ENCODE peak calls at places on chromosomes 3 and 15, in six cellular contexts. Y is breast epithelium, C is tibial nerve, R is ovary, N is lower leg skin, K is A549. G is an unnamed sample.

GRCh38 chr3:171446801-171447578 is 13.2 kb downstream of the TNIK start:
- DNase-seq in K (peak; percentile 51), N (no peak), Y (no peak), C (no peak), R (no peak), G (no peak)

GRCh38 chr15:68479406-68479805 is 47.4 kb upstream of the ITGA11 start:
- DNase-seq in C (no peak), R (peak; percentile 49), K (no peak), N (no peak), Y (no peak), G (no peak)

GRCh38 chr3:104886220-104886995 is 480.3 kb upstream of the ALCAM start:
- DNase-seq in C (no peak), R (no peak), Y (no peak), K (no peak), N (no peak), G (no peak)

GRCh38 chr15:61527836-61528589 is 298.9 kb upstream of the RORA start:
- DNase-seq in R (no peak), K (no peak), C (no peak), Y (no peak), N (no peak), G (no peak)

GRCh38 chr3:187227658-187228258 is 30.5 kb downstream of the RTP1 start:
- DNase-seq in R (no peak), C (no peak), Y (no peak), N (no peak), K (peak; percentile 30), G (no peak)

GRCh38 chr3:66037330-66037985 is 1.3 kb downstream of the MAGI1 start:
- DNase-seq in Y (peak; percentile 61), K (peak; percentile 26), C (no peak), R (peak; percentile 46), N (no peak), G (no peak)

GRCh38 chr3:168722091-168722490 is 626.4 kb upstream of the GOLIM4 start:
- DNase-seq in R (no peak), K (no peak), N (no peak), C (no peak), Y (no peak), G (no peak)

GRCh38 chr15:50786871-50787270 is 21.4 kb upstream of the SPPL2A start:
- DNase-seq in C (no peak), Y (no peak), N (no peak), K (no peak), R (no peak), G (no peak)

GRCh38 chr3:1852950-1853349 is 245.7 kb upstream of the CNTN4 start:
- DNase-seq in R (no peak), Y (no peak), N (no peak), C (no peak), K (no peak), G (no peak)

GRCh38 chr3:174363256-174363655 is 495.9 kb upstream of the NAALADL2 start:
- DNase-seq in Y (no peak), N (no peak), K (no peak), C (no peak), R (no peak), G (no peak)

GRCh38 chr15:43941555-43941954 is 114.8 kb downstream of the WDR76 start:
- DNase-seq in K (no peak), N (no peak), R (no peak), C (no peak), Y (no peak), G (no peak)

GRCh38 chr3:88921986-88922385 is 185.4 kb upstream of the EPHA3 start:
- DNase-seq in R (no peak), K (no peak), N (no peak), Y (no peak), C (no peak), G (no peak)

DNA sequence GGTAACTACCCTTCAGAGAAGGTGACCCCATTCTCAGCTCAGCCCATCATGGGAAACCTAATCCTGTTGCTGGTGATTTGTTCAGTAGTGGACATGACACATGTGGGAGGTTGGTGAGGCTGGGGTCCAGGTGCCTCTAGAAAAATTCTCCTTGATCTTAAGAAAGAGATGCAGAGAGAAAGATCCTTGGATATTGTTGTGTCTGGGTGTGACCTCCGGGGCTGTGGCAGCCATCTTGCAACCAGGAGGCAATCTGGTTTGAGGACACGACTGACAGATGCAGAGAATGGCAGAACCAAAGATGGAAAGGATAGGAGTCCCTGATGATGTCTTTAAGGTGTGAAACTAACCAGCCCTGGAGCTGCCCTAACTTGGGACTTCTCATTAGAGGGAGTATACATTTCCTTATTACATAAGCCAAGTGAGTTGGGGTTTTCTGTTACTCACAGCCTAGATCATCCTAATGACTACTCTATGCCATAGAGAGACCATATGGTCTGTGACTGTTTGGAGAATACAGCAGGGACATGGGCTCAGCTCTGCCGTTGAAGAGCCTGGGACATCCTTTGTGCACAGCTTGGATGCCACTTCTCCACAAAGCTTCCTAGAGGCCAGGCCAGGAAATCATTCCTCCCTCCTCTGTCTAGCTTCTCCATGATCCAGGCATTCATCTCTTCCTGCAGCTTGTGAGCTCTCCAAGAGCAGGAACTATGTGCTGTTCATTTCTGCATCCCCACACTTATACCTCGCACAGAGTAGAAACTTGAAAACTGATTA is 45.8 kb downstream of the HRH1 start:
- DNase-seq in Y (no peak), R (no peak), N (no peak), K (no peak), C (no peak), G (no peak)
- TF ChIP-seq POLR2A in Y (no peak), R (no peak), N (no peak), K (no peak), C (no peak), G (no peak)

GRCh38 chr3:29695201-29695904 is 414.5 kb downstream of the RBMS3 start:
- DNase-seq in C (no peak), K (peak; percentile 17), R (no peak), N (peak; percentile 47), Y (no peak), G (no peak)

GRCh38 chr3:29695905-29696238 is 415.0 kb downstream of the RBMS3 start:
- DNase-seq in N (no peak), C (peak; percentile 49), R (no peak), Y (no peak), K (no peak), G (no peak)

GRCh38 chr3:29694331-29694730 is 413.5 kb downstream of the RBMS3 start:
- DNase-seq in K (no peak), Y (no peak), C (no peak), N (no peak), R (no peak), G (no peak)

GRCh38 chr3:29693863-29694262 is 413.0 kb downstream of the RBMS3 start:
- DNase-seq in Y (no peak), N (no peak), C (no peak), K (peak; percentile 85), R (no peak), G (no peak)

DNA sequence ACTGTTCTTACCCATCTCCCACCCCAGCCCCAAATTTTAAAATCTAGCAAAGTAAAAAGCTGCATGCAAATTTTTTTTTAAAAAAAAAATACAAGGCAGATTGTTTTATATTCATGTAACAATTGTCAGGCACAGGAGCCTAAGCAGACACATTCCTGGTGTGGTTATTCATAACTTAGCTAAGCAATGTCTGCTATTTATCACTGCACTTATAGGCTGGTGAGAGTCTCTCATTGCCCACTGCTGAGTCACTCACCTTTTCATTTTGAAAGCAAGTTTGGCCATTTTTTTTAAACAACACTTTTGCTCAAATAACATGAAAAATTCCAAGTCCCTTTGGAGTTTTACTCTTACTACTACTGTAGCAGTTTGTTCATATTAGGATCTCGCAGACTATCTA is 413.9 kb downstream of the RBMS3 start:
- DNase-seq in Y (no peak), R (no peak), K (peak; percentile 88), C (no peak), N (no peak), G (no peak)
- TF ChIP-seq POLR2A in Y (no peak), R (no peak), K (no peak), C (no peak), N (no peak), G (no peak)

DNA sequence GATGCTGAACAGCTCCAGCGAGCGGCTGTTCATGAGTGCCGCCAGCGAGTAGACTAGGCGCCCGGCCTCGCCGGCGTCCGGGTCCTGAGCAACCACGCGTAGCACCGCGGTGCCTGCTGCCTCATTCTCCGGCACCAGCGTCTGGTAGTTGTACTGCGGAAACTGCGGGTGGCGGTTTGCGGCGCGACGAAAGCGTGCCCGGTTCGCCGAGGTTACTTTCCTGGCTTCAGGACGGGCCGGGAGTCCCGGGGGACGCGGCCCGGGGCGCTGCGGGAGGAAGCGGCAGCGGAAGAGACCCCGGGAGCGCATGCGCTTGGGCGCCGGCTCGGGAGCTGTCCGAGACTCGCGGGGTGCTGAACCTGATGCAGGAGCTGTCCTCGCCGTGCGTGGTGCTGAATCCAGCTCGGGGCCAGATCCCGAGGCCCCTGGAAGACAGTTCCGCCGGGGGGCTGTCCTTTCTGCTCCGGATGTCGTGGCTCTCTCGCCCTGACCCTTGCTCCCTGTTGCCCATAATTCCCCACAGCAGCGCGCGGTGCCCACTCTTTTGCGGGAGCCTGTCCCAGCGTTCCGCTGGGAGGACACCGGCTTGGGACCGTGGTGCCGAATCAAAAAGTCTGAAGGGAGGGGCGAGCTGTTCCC is 1.1 kb downstream of the CELSR3 start:
- DNase-seq in Y (peak; percentile 75), K (peak; percentile 32), R (peak; percentile 87), N (no peak), C (peak; percentile 63), G (no peak)
- TF ChIP-seq POLR2A in Y (no peak), K (no peak), R (no peak), N (no peak), C (no peak), G (no peak)

GRCh38 chr3:46705751-46706572 is 4.8 kb downstream of the TMIE start:
- DNase-seq in K (no peak), N (no peak), Y (no peak), R (peak; percentile 28), C (no peak), G (no peak)

GRCh38 chr3:46707601-46708011 is 6.4 kb downstream of the TMIE start:
- DNase-seq in K (no peak), N (no peak), R (peak; percentile 22), C (no peak), Y (peak; percentile 30), G (no peak)

GRCh38 chr3:46706771-46707582 is 5.8 kb downstream of the TMIE start:
- DNase-seq in N (no peak), Y (peak; percentile 39), K (no peak), R (peak; percentile 21), C (no peak), G (no peak)

GRCh38 chr3:46703013-46703520 is 1.9 kb downstream of the TMIE start:
- DNase-seq in C (no peak), R (no peak), K (no peak), Y (no peak), N (no peak), G (no peak)

GRCh38 chr3:46705022-46705530 is 3.9 kb downstream of the TMIE start:
- DNase-seq in N (peak; percentile 71), R (peak; percentile 84), C (peak; percentile 81), K (peak; percentile 64), Y (peak; percentile 80), G (no peak)
- TF ChIP-seq POLR2A in N (no peak), R (no peak), C (no peak), K (no peak), Y (no peak), G (no peak)